ENCODE peak calls at places on chromosomes 7 and 10, in five cellular contexts. F is trophoblast cell, O is spleen, R is psoas muscle, P is IMR-90. J is an unnamed sample. For H3K27me3, the result is how much of the 10 kb centered on the place peaks cover.

GRCh38 chr7:123624527-123625183 is 23.0 kb downstream of the ASB15 start:
- DNase-seq in P (peak), O (peak), R (peak), F (peak), J (peak)

GRCh38 chr7:66877577-66878300 is 43.3 kb upstream of the TMEM248 start:
- DNase-seq in O (no peak), P (peak), F (no peak), R (no peak), J (no peak)

GRCh38 chr10:19730848-19731247 is 85.4 kb upstream of the PLXDC2 start:
- DNase-seq in P (peak), O (no peak), F (no peak), R (no peak), J (no peak)

GRCh38 chr10:83373659-83374058 is 765.6 kb upstream of the GHITM start:
- DNase-seq in O (no peak), F (no peak), P (no peak), R (no peak), J (peak)

GRCh38 chr7:28411876-28412662 is at the start of gene CREB5:
- DNase-seq in F (no peak), P (peak), R (no peak), O (no peak), J (peak)

GRCh38 chr10:109959571-109960145 is 36.3 kb upstream of the XPNPEP1 start:
- DNase-seq in P (no peak), R (no peak), O (no peak), F (no peak), J (no peak)

GRCh38 chr10:115937756-115938032 is 335.3 kb downstream of the GFRA1 start:
- DNase-seq in P (no peak), R (no peak), O (no peak), F (no peak), J (no peak)

GRCh38 chr7:124856299-124856888 is 73.2 kb downstream of the POT1 start:
- DNase-seq in O (no peak), P (peak), R (no peak), F (peak), J (peak)

GRCh38 chr10:111523016-111523415 is 446.2 kb downstream of the ADRA2A start:
- DNase-seq in F (no peak), O (no peak), P (no peak), R (no peak), J (no peak)

GRCh38 chr10:49037187-49037586 is 78.1 kb downstream of the VSTM4 start:
- DNase-seq in R (no peak), F (no peak), P (peak), O (no peak), J (no peak)

GRCh38 chr10:78899996-78900714 is 168.6 kb upstream of the ZMIZ1 start:
- DNase-seq in R (peak), O (peak), P (no peak), F (no peak), J (no peak)

GRCh38 chr7:138755331-138755747 is 42.5 kb upstream of the TMEM213 start:
- DNase-seq in F (no peak), P (no peak), O (no peak), R (no peak), J (peak)

GRCh38 chr10:13761490-13762091 is 174.8 kb downstream of the PRPF18 start:
- DNase-seq in R (no peak), F (no peak), P (no peak), O (no peak), J (no peak)

GRCh38 chr7:47452715-47453092 is 129.2 kb downstream of the TNS3 start:
- DNase-seq in F (no peak), P (no peak), O (no peak), R (no peak), J (no peak)

GRCh38 chr7:123460616-123461015 is 73.8 kb downstream of the IQUB start:
- DNase-seq in P (peak), O (no peak), F (no peak), R (no peak), J (no peak)

GRCh38 chr10:110811791-110812581 is 59.7 kb upstream of the PDCD4 start:
- DNase-seq in P (no peak), F (no peak), R (no peak), O (no peak), J (no peak)

GRCh38 chr10:68543004-68543918 is 15.9 kb upstream of the SLC25A16 start:
- DNase-seq in R (no peak), P (peak), F (no peak), O (no peak), J (no peak)

GRCh38 chr7:51015581-51015980 is 232.9 kb upstream of the GRB10 start:
- DNase-seq in R (no peak), F (no peak), P (no peak), O (no peak), J (no peak)

GRCh38 chr10:42734537-42734936 is 48.1 kb upstream of the BMS1 start:
- DNase-seq in R (no peak), F (no peak), O (no peak), P (no peak), J (no peak)

GRCh38 chr10:12902959-12903358 is 98.6 kb downstream of the CCDC3 start:
- DNase-seq in R (no peak), F (no peak), O (no peak), P (no peak), J (peak)

GRCh38 chr10:132138133-132138532 is 48.6 kb upstream of the DPYSL4 start:
- DNase-seq in O (peak), F (no peak), P (no peak), R (no peak), J (no peak)

GRCh38 chr7:35253182-35253679 is 669 bp downstream of the TBX20 start:
- DNase-seq in F (no peak), O (no peak), P (no peak), R (no peak), J (peak)

GRCh38 chr10:14282271-14282670 is 48.5 kb downstream of the FRMD4A start:
- DNase-seq in O (no peak), P (peak), R (no peak), F (no peak), J (no peak)

GRCh38 chr7:8290645-8291308 is 28.8 kb upstream of the ICA1 start:
- DNase-seq in P (no peak), R (no peak), O (no peak), F (peak), J (no peak)

GRCh38 chr7:19754521-19755116 is 18.8 kb downstream of the TMEM196 start:
- DNase-seq in P (peak), F (peak), O (no peak), R (no peak), J (peak)

GRCh38 chr7:5230272-5231067 is 40.4 kb downstream of the WIPI2 start:
- DNase-seq in P (no peak), O (peak), F (no peak), R (peak), J (peak)

GRCh38 chr10:33151344-33151864 is 183.1 kb downstream of the NRP1 start:
- DNase-seq in P (no peak), R (no peak), O (no peak), F (no peak), J (no peak)

GRCh38 chr7:155052982-155053381 is 17.1 kb upstream of the HTR5A start:
- DNase-seq in F (peak), R (no peak), P (no peak), O (no peak), J (no peak)

GRCh38 chr10:42982886-42983594 is 93.8 kb upstream of the RET start:
- DNase-seq in R (peak), O (peak), F (no peak), P (no peak), J (no peak)

GRCh38 chr7:18623389-18623788 is 127.8 kb downstream of the HDAC9 start:
- DNase-seq in R (no peak), O (no peak), P (no peak), F (no peak), J (no peak)

GRCh38 chr7:157528785-157529341 is 192.1 kb downstream of the DNAJB6 start:
- DNase-seq in O (peak), P (no peak), R (peak), F (no peak), J (no peak)

GRCh38 chr7:150716368-150716767 is at the start of gene GIMAP1:
- DNase-seq in P (no peak), F (no peak), R (peak), O (peak), J (no peak)

GRCh38 chr7:27123477-27124053 is 7.0 kb downstream of the HOXA4 start:
- DNase-seq in O (no peak), F (no peak), P (no peak), R (no peak), J (peak)

GRCh38 chr10:19815478-19816419 is 483 bp upstream of the PLXDC2 start:
- DNase-seq in P (peak), R (peak), O (peak), F (peak), J (peak)

GRCh38 chr7:155124706-155125105 is 54.6 kb downstream of the HTR5A start:
- DNase-seq in R (no peak), O (no peak), P (no peak), F (no peak), J (no peak)

GRCh38 chr10:128254486-128254885 is 128.3 kb upstream of the MKI67 start:
- DNase-seq in P (no peak), F (no peak), R (no peak), O (no peak), J (no peak)

GRCh38 chr10:128257404-128257803 is 131.2 kb upstream of the MKI67 start:
- DNase-seq in O (no peak), R (no peak), F (no peak), P (no peak), J (no peak)
- H3K4me3 ChIP-seq in O (no peak), R (no peak), F (no peak), P (no peak), J (no peak)

DNA sequence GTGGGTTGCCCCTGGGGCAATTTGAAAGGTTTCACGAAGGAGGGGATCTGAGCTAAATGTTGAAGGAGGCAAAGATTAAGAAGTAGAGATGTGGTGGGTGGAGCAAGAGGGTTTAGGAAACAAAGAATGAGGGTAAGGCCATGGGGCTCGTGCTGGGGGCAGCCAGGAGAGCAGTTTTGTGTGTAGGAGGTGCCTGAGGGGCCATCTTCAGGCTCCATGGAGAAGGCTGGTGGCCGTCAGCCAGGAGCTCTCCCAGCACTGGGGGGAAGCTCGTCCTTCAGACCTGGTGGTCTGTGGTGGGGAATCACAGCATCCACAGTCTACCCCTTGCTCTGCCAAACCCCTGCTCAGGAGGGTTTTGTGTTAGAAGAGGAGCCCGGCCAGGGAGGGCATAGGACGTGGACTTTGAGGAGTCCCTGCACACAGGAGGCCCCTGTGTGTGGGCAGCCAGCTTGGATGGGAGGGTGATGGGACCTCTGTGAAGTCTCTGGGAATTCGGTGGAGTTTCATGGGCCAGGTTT is 11.8 kb upstream of the CXCL12 start:
- DNase-seq in O (peak), F (no peak), P (no peak), R (no peak), J (no peak)
- H3K27me3 ChIP-seq in O (under half), F (under half), P (half or more), R (under half), J (under half)

GRCh38 chr7:130854481-130854880 is 120.5 kb upstream of the KLF14 start:
- DNase-seq in O (no peak), P (no peak), R (no peak), F (peak), J (no peak)

GRCh38 chr7:130853503-130854279 is 119.7 kb upstream of the KLF14 start:
- DNase-seq in F (peak), P (peak), R (no peak), O (no peak), J (no peak)

GRCh38 chr7:130849604-130850003 is 115.6 kb upstream of the KLF14 start:
- DNase-seq in P (no peak), F (no peak), R (no peak), O (no peak), J (no peak)

GRCh38 chr7:130850960-130851359 is 117.0 kb upstream of the KLF14 start:
- DNase-seq in F (no peak), R (no peak), O (no peak), P (no peak), J (no peak)

GRCh38 chr7:130852867-130853266 is 118.9 kb upstream of the KLF14 start:
- DNase-seq in F (peak), P (no peak), R (no peak), O (no peak), J (no peak)
- H3K4me3 ChIP-seq in F (no peak), P (no peak), R (no peak), O (no peak), J (no peak)

GRCh38 chr7:1734331-1734730 is 64.3 kb downstream of the ELFN1 start:
- DNase-seq in P (no peak), F (no peak), R (no peak), O (no peak), J (no peak)

GRCh38 chr7:1735806-1736468 is 65.9 kb downstream of the ELFN1 start:
- DNase-seq in F (no peak), R (no peak), O (no peak), P (no peak), J (no peak)

GRCh38 chr7:1736469-1736817 is 66.4 kb downstream of the ELFN1 start:
- DNase-seq in R (no peak), P (no peak), F (no peak), O (no peak), J (no peak)

GRCh38 chr7:1733908-1734252 is 63.8 kb downstream of the ELFN1 start:
- DNase-seq in P (no peak), R (no peak), F (no peak), O (no peak), J (no peak)

DNA sequence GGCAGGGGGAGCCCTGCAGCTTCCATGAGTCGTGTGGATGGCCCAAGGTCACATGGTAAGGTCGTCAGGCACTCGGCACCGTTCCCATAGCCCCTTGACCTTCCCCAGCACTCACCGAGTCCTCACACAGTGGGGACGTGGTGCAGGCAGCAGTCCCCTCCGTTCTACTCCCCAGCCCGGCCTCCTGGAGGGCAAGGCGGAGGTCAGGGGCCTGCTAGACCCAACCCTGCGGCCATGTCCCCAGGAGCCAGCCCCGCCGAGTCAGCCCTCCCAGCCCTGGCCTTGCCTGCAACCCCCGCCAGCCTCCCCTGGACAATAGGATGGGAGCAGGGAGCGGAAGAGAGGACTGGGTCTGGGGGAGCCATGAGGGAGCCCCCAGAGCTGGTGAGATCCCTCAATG is 65.2 kb downstream of the ELFN1 start:
- DNase-seq in O (no peak), P (no peak), R (no peak), F (no peak), J (peak)
- H3K27me3 ChIP-seq in O (under half), P (under half), R (under half), F (under half), J (under half)

DNA sequence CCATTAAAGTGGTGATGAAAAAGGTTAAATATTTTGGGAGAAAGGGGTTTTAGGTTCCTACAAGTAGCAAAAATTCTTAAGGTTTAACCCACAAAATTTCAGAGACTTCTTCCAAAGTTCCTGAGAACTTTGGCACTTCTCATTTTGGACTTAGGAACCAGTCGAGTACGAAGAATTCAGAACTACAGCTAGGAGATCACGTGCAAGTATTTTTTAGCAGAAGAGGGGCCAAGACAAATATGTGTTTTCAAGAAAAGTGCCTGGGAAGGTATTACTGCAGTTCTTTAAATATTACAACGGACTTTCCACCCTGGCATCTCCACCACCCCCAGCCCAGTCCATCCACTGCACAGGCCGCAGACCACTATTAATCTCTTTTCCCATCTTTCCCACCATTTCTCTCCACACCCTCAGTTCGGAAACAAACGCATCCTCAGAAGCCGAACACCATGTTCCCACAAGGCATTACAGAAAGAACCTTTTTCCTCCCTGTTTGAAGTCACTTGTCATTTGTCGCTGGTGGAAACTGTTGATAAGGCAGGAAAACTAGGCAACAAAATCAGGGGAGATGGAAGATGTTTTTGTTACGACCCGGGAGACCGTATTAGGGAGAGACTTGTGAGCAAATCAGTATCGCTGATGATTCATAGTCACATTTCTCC is 7.1 kb downstream of the INHBA start:
- DNase-seq in F (no peak), P (peak), O (no peak), R (no peak), J (no peak)
- H3K4me3 ChIP-seq in F (no peak), P (peak), O (peak), R (peak), J (no peak)

GRCh38 chr10:81874878-81875679 is at the start of gene NRG3:
- DNase-seq in O (no peak), P (no peak), R (no peak), F (no peak), J (peak)

GRCh38 chr10:81873932-81874816 is 820 bp upstream of the NRG3 start:
- DNase-seq in O (peak), P (no peak), R (peak), F (no peak), J (peak)

GRCh38 chr10:81873231-81873931 is 1.6 kb upstream of the NRG3 start:
- DNase-seq in O (no peak), R (no peak), P (no peak), F (no peak), J (no peak)

GRCh38 chr10:81876253-81876731 is 1.3 kb downstream of the NRG3 start:
- DNase-seq in F (no peak), R (no peak), O (peak), P (no peak), J (peak)

GRCh38 chr10:81875680-81876252 is 772 bp downstream of the NRG3 start:
- DNase-seq in P (no peak), O (peak), R (no peak), F (no peak), J (peak)
- H3K27me3 ChIP-seq in P (under half), O (under half), R (half or more), F (under half), J (under half)

GRCh38 chr7:801940-802364 is 30.3 kb upstream of the SUN1 start:
- DNase-seq in R (peak), P (no peak), F (no peak), O (peak), J (peak)
- H3K4me3 ChIP-seq in R (peak), P (no peak), F (no peak), O (no peak), J (no peak)

J was measured in H7.